ENCODE peak calls at places on chromosomes 11 and 22, in nine cellular contexts. One of them, this sample, is unnamed. For H3K27me3, the result is how much of the 10 kb centered on the place peaks cover.

GRCh38 chr11:112004389-112004788 is 20.8 kb upstream of the DLAT start:
- DNase-seq in Peyer's patch: peak
- DNase-seq in lower lobe of right lung: no peak
- DNase-seq in fibroblast of lung: no peak
- DNase-seq in SK-N-SH: peak
- DNase-seq in breast epithelium: no peak
- DNase-seq in IMR-90: no peak
- DNase-seq in H9: peak
- DNase-seq in right lobe of liver: no peak
- DNase-seq in this sample: no peak

GRCh38 chr22:46656856-46657654 is 36.9 kb downstream of the GRAMD4 start:
- DNase-seq in Peyer's patch: no peak
- DNase-seq in lower lobe of right lung: no peak
- DNase-seq in fibroblast of lung: no peak
- DNase-seq in SK-N-SH: no peak
- DNase-seq in breast epithelium: no peak
- DNase-seq in IMR-90: no peak
- DNase-seq in H9: no peak
- DNase-seq in right lobe of liver: no peak
- DNase-seq in this sample: no peak

GRCh38 chr11:34654491-34655334 is 33.8 kb downstream of the EHF start:
- DNase-seq in Peyer's patch: no peak
- DNase-seq in lower lobe of right lung: peak
- DNase-seq in fibroblast of lung: peak
- DNase-seq in SK-N-SH: no peak
- DNase-seq in breast epithelium: peak
- DNase-seq in IMR-90: peak
- DNase-seq in H9: peak
- DNase-seq in right lobe of liver: peak
- DNase-seq in this sample: no peak

GRCh38 chr11:73140213-73141030 is 1.7 kb downstream of the FCHSD2 start:
- DNase-seq in Peyer's patch: no peak
- DNase-seq in lower lobe of right lung: no peak
- DNase-seq in fibroblast of lung: peak
- DNase-seq in SK-N-SH: peak
- DNase-seq in breast epithelium: no peak
- DNase-seq in IMR-90: peak
- DNase-seq in H9: peak
- DNase-seq in right lobe of liver: peak
- DNase-seq in this sample: no peak

GRCh38 chr11:5932671-5933070 is 9.4 kb upstream of the OR56A3 start:
- DNase-seq in Peyer's patch: no peak
- DNase-seq in lower lobe of right lung: no peak
- DNase-seq in fibroblast of lung: no peak
- DNase-seq in SK-N-SH: no peak
- DNase-seq in breast epithelium: no peak
- DNase-seq in IMR-90: no peak
- DNase-seq in H9: no peak
- DNase-seq in right lobe of liver: no peak
- DNase-seq in this sample: no peak

GRCh38 chr11:126853732-126854131 is 146.8 kb downstream of the KIRREL3 start:
- DNase-seq in Peyer's patch: no peak
- DNase-seq in lower lobe of right lung: no peak
- DNase-seq in fibroblast of lung: peak
- DNase-seq in SK-N-SH: no peak
- DNase-seq in breast epithelium: no peak
- DNase-seq in IMR-90: peak
- DNase-seq in H9: no peak
- DNase-seq in right lobe of liver: no peak
- DNase-seq in this sample: no peak

GRCh38 chr11:123601136-123601535 is 53.3 kb downstream of the SCN3B start:
- DNase-seq in Peyer's patch: no peak
- DNase-seq in lower lobe of right lung: no peak
- DNase-seq in fibroblast of lung: peak
- DNase-seq in SK-N-SH: no peak
- DNase-seq in breast epithelium: no peak
- DNase-seq in IMR-90: peak
- DNase-seq in H9: no peak
- DNase-seq in right lobe of liver: no peak
- DNase-seq in this sample: no peak

GRCh38 chr11:12232819-12233601 is 122.6 kb downstream of the MICAL2 start:
- DNase-seq in Peyer's patch: no peak
- DNase-seq in lower lobe of right lung: no peak
- DNase-seq in fibroblast of lung: peak
- DNase-seq in SK-N-SH: no peak
- DNase-seq in breast epithelium: no peak
- DNase-seq in IMR-90: peak
- DNase-seq in H9: no peak
- DNase-seq in right lobe of liver: no peak
- DNase-seq in this sample: no peak

GRCh38 chr11:21295508-21295907 is 626.1 kb downstream of the NELL1 start:
- DNase-seq in Peyer's patch: no peak
- DNase-seq in lower lobe of right lung: no peak
- DNase-seq in fibroblast of lung: no peak
- DNase-seq in SK-N-SH: no peak
- DNase-seq in breast epithelium: no peak
- DNase-seq in IMR-90: no peak
- DNase-seq in H9: no peak
- DNase-seq in right lobe of liver: no peak
- DNase-seq in this sample: no peak

GRCh38 chr11:107998761-107999160 is 9.9 kb upstream of the CUL5 start:
- DNase-seq in Peyer's patch: no peak
- DNase-seq in lower lobe of right lung: no peak
- DNase-seq in fibroblast of lung: no peak
- DNase-seq in SK-N-SH: no peak
- DNase-seq in breast epithelium: no peak
- DNase-seq in IMR-90: no peak
- DNase-seq in H9: no peak
- DNase-seq in right lobe of liver: no peak
- DNase-seq in this sample: no peak

GRCh38 chr11:100753562-100753961 is 66.5 kb downstream of the ARHGAP42 start:
- DNase-seq in Peyer's patch: no peak
- DNase-seq in lower lobe of right lung: no peak
- DNase-seq in fibroblast of lung: no peak
- DNase-seq in SK-N-SH: no peak
- DNase-seq in breast epithelium: no peak
- DNase-seq in IMR-90: no peak
- DNase-seq in H9: peak
- DNase-seq in right lobe of liver: no peak
- DNase-seq in this sample: no peak

GRCh38 chr11:65362320-65362931 is 7.9 kb downstream of the TIGD3 start:
- DNase-seq in Peyer's patch: peak
- DNase-seq in lower lobe of right lung: no peak
- DNase-seq in fibroblast of lung: no peak
- DNase-seq in SK-N-SH: no peak
- DNase-seq in breast epithelium: no peak
- DNase-seq in IMR-90: no peak
- DNase-seq in H9: no peak
- DNase-seq in right lobe of liver: no peak
- DNase-seq in this sample: no peak
- H3K27ac ChIP-seq in Peyer's patch: peak
- H3K27ac ChIP-seq in lower lobe of right lung: peak
- H3K27ac ChIP-seq in fibroblast of lung: no peak
- H3K27ac ChIP-seq in SK-N-SH: no peak
- H3K27ac ChIP-seq in breast epithelium: no peak
- H3K27ac ChIP-seq in IMR-90: no peak
- H3K27ac ChIP-seq in H9: no peak
- H3K27ac ChIP-seq in right lobe of liver: peak
- H3K27ac ChIP-seq in this sample: no peak

DNA sequence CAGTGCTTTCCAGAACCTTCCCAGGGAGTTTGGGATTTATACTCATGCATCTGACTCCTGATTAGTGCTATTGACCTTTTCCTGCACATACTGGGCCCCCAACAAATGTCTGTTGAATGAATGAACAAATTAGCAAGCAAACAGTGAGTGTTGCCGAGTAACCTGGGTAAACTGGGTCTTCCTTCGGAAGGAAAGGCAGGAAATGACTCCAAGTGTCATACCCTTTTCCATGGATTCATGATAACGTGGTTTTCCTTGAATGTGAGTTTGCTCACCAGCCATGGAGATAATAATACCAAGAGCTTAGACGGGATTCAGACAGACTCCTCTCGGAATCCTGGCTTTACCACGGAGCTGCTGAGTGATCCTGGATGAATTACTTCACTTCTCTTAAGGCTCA is 16.7 kb downstream of the TECTA start:
- DNase-seq in Peyer's patch: no peak
- DNase-seq in lower lobe of right lung: no peak
- DNase-seq in fibroblast of lung: no peak
- DNase-seq in SK-N-SH: no peak
- DNase-seq in breast epithelium: no peak
- DNase-seq in IMR-90: no peak
- DNase-seq in H9: no peak
- DNase-seq in right lobe of liver: no peak
- DNase-seq in this sample: no peak
- H3K27me3 ChIP-seq in Peyer's patch: under half
- H3K27me3 ChIP-seq in lower lobe of right lung: under half
- H3K27me3 ChIP-seq in fibroblast of lung: under half
- H3K27me3 ChIP-seq in SK-N-SH: under half
- H3K27me3 ChIP-seq in breast epithelium: under half
- H3K27me3 ChIP-seq in IMR-90: under half
- H3K27me3 ChIP-seq in H9: under half
- H3K27me3 ChIP-seq in right lobe of liver: under half
- H3K27me3 ChIP-seq in this sample: under half

GRCh38 chr11:66567787-66568123 is 651 bp downstream of the CTSF start:
- DNase-seq in Peyer's patch: no peak
- DNase-seq in lower lobe of right lung: no peak
- DNase-seq in fibroblast of lung: no peak
- DNase-seq in SK-N-SH: no peak
- DNase-seq in breast epithelium: no peak
- DNase-seq in IMR-90: no peak
- DNase-seq in H9: no peak
- DNase-seq in right lobe of liver: no peak
- DNase-seq in this sample: no peak

GRCh38 chr11:66570826-66571222 is 2.4 kb upstream of the CTSF start:
- DNase-seq in Peyer's patch: no peak
- DNase-seq in lower lobe of right lung: no peak
- DNase-seq in fibroblast of lung: no peak
- DNase-seq in SK-N-SH: no peak
- DNase-seq in breast epithelium: no peak
- DNase-seq in IMR-90: no peak
- DNase-seq in H9: no peak
- DNase-seq in right lobe of liver: no peak
- DNase-seq in this sample: no peak

GRCh38 chr11:66568124-66568916 is at the start of gene CTSF:
- DNase-seq in Peyer's patch: peak
- DNase-seq in lower lobe of right lung: peak
- DNase-seq in fibroblast of lung: peak
- DNase-seq in SK-N-SH: peak
- DNase-seq in breast epithelium: peak
- DNase-seq in IMR-90: peak
- DNase-seq in H9: peak
- DNase-seq in right lobe of liver: peak
- DNase-seq in this sample: peak

GRCh38 chr11:66569076-66569475 is 670 bp upstream of the CTSF start:
- DNase-seq in Peyer's patch: no peak
- DNase-seq in lower lobe of right lung: no peak
- DNase-seq in fibroblast of lung: no peak
- DNase-seq in SK-N-SH: no peak
- DNase-seq in breast epithelium: no peak
- DNase-seq in IMR-90: no peak
- DNase-seq in H9: no peak
- DNase-seq in right lobe of liver: no peak
- DNase-seq in this sample: no peak

GRCh38 chr11:66570117-66570825 is 1.9 kb upstream of the CTSF start:
- DNase-seq in Peyer's patch: no peak
- DNase-seq in lower lobe of right lung: no peak
- DNase-seq in fibroblast of lung: no peak
- DNase-seq in SK-N-SH: no peak
- DNase-seq in breast epithelium: no peak
- DNase-seq in IMR-90: no peak
- DNase-seq in H9: peak
- DNase-seq in right lobe of liver: no peak
- DNase-seq in this sample: no peak
- H3K27ac ChIP-seq in Peyer's patch: no peak
- H3K27ac ChIP-seq in lower lobe of right lung: no peak
- H3K27ac ChIP-seq in fibroblast of lung: no peak
- H3K27ac ChIP-seq in SK-N-SH: no peak
- H3K27ac ChIP-seq in breast epithelium: no peak
- H3K27ac ChIP-seq in IMR-90: no peak
- H3K27ac ChIP-seq in H9: peak
- H3K27ac ChIP-seq in right lobe of liver: no peak
- H3K27ac ChIP-seq in this sample: no peak

GRCh38 chr11:70070736-70071135 is 7.4 kb upstream of the ANO1 start:
- DNase-seq in Peyer's patch: peak
- DNase-seq in lower lobe of right lung: no peak
- DNase-seq in fibroblast of lung: no peak
- DNase-seq in SK-N-SH: peak
- DNase-seq in breast epithelium: peak
- DNase-seq in IMR-90: no peak
- DNase-seq in H9: peak
- DNase-seq in right lobe of liver: peak
- DNase-seq in this sample: peak

GRCh38 chr11:70073881-70074371 is 4.2 kb upstream of the ANO1 start:
- DNase-seq in Peyer's patch: peak
- DNase-seq in lower lobe of right lung: no peak
- DNase-seq in fibroblast of lung: no peak
- DNase-seq in SK-N-SH: no peak
- DNase-seq in breast epithelium: peak
- DNase-seq in IMR-90: peak
- DNase-seq in H9: peak
- DNase-seq in right lobe of liver: peak
- DNase-seq in this sample: peak

GRCh38 chr11:70073188-70073817 is 4.8 kb upstream of the ANO1 start:
- DNase-seq in Peyer's patch: peak
- DNase-seq in lower lobe of right lung: no peak
- DNase-seq in fibroblast of lung: peak
- DNase-seq in SK-N-SH: no peak
- DNase-seq in breast epithelium: no peak
- DNase-seq in IMR-90: peak
- DNase-seq in H9: peak
- DNase-seq in right lobe of liver: peak
- DNase-seq in this sample: peak

GRCh38 chr11:70072471-70073187 is 5.5 kb upstream of the ANO1 start:
- DNase-seq in Peyer's patch: peak
- DNase-seq in lower lobe of right lung: no peak
- DNase-seq in fibroblast of lung: no peak
- DNase-seq in SK-N-SH: peak
- DNase-seq in breast epithelium: peak
- DNase-seq in IMR-90: no peak
- DNase-seq in H9: peak
- DNase-seq in right lobe of liver: peak
- DNase-seq in this sample: peak

DNA sequence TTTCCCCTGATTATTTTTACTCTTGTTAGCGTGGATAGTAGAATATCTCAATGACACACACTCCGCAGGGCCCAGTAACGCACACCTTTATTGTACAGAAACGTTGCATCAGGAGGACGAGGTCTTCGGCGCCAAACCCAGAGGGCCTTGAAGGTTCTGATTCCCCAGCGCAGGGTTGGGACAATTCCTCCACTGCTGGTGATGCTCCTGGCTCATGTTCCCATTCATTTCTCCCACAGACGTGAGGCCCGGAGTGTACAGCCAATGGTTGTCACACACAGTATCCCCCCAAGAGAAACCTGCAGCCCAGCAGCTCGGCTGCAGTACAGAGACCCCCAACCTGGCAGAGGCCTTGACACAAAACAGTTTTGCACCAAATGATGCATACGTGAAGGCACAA is 6.1 kb upstream of the ANO1 start:
- DNase-seq in Peyer's patch: peak
- DNase-seq in lower lobe of right lung: no peak
- DNase-seq in fibroblast of lung: no peak
- DNase-seq in SK-N-SH: no peak
- DNase-seq in breast epithelium: no peak
- DNase-seq in IMR-90: no peak
- DNase-seq in H9: no peak
- DNase-seq in right lobe of liver: peak
- DNase-seq in this sample: peak
- H3K27me3 ChIP-seq in Peyer's patch: under half
- H3K27me3 ChIP-seq in lower lobe of right lung: under half
- H3K27me3 ChIP-seq in fibroblast of lung: under half
- H3K27me3 ChIP-seq in SK-N-SH: under half
- H3K27me3 ChIP-seq in breast epithelium: under half
- H3K27me3 ChIP-seq in IMR-90: under half
- H3K27me3 ChIP-seq in H9: under half
- H3K27me3 ChIP-seq in right lobe of liver: under half
- H3K27me3 ChIP-seq in this sample: under half

This sample was measured in sigmoid colon.